ENCODE peak calls at places on chromosomes 4 and X, in six cellular contexts. One of them, this sample, is unnamed.

GRCh38 chr4:40233227-40233626 is 36.4 kb downstream of the RHOH start:
- DNase-seq in HuH-7.5: no peak
- DNase-seq in NCI-H774: no peak
- DNase-seq in Panc1: no peak
- DNase-seq in NCI-H187: no peak
- DNase-seq in activated effector memory CD4-positive, alpha-beta T cell treated with Interleukin-2 at 50 U/mL for 16 hours: no peak
- DNase-seq in this sample: no peak

GRCh38 chrX:55754861-55755294 is 37.3 kb downstream of the RRAGB start:
- DNase-seq in HuH-7.5: no peak
- DNase-seq in NCI-H187: no peak
- DNase-seq in NCI-H774: no peak
- DNase-seq in activated effector memory CD4-positive, alpha-beta T cell treated with Interleukin-2 at 50 U/mL for 16 hours: no peak
- DNase-seq in Panc1: no peak
- DNase-seq in this sample: no peak

GRCh38 chrX:113274801-113275200 is 434.2 kb upstream of the AMOT start:
- DNase-seq in NCI-H774: no peak
- DNase-seq in Panc1: no peak
- DNase-seq in HuH-7.5: no peak
- DNase-seq in activated effector memory CD4-positive, alpha-beta T cell treated with Interleukin-2 at 50 U/mL for 16 hours: no peak
- DNase-seq in NCI-H187: no peak
- DNase-seq in this sample: no peak

GRCh38 chr4:47155907-47156306 is 124.5 kb downstream of the GABRB1 start:
- DNase-seq in NCI-H774: no peak
- DNase-seq in HuH-7.5: no peak
- DNase-seq in Panc1: no peak
- DNase-seq in activated effector memory CD4-positive, alpha-beta T cell treated with Interleukin-2 at 50 U/mL for 16 hours: no peak
- DNase-seq in NCI-H187: no peak
- DNase-seq in this sample: no peak

GRCh38 chrX:154730271-154730883 is 20.5 kb downstream of the GAB3 start:
- DNase-seq in HuH-7.5: no peak
- DNase-seq in activated effector memory CD4-positive, alpha-beta T cell treated with Interleukin-2 at 50 U/mL for 16 hours: no peak
- DNase-seq in NCI-H187: no peak
- DNase-seq in NCI-H774: no peak
- DNase-seq in Panc1: no peak
- DNase-seq in this sample: peak

GRCh38 chr4:13483142-13484044 is 747 bp downstream of the RAB28 start:
- DNase-seq in Panc1: no peak
- DNase-seq in NCI-H187: peak
- DNase-seq in HuH-7.5: peak
- DNase-seq in NCI-H774: peak
- DNase-seq in activated effector memory CD4-positive, alpha-beta T cell treated with Interleukin-2 at 50 U/mL for 16 hours: peak
- DNase-seq in this sample: peak

GRCh38 chr4:106277140-106277680 is 38.8 kb downstream of the TBCK start:
- DNase-seq in activated effector memory CD4-positive, alpha-beta T cell treated with Interleukin-2 at 50 U/mL for 16 hours: no peak
- DNase-seq in NCI-H774: no peak
- DNase-seq in Panc1: no peak
- DNase-seq in NCI-H187: no peak
- DNase-seq in HuH-7.5: no peak
- DNase-seq in this sample: no peak

GRCh38 chr4:117137143-117137542 is 51.8 kb upstream of the TRAM1L1 start:
- DNase-seq in NCI-H774: no peak
- DNase-seq in Panc1: peak
- DNase-seq in HuH-7.5: no peak
- DNase-seq in activated effector memory CD4-positive, alpha-beta T cell treated with Interleukin-2 at 50 U/mL for 16 hours: no peak
- DNase-seq in NCI-H187: no peak
- DNase-seq in this sample: no peak

GRCh38 chr4:21181716-21182115 is 481.5 kb downstream of the PACRGL start:
- DNase-seq in activated effector memory CD4-positive, alpha-beta T cell treated with Interleukin-2 at 50 U/mL for 16 hours: no peak
- DNase-seq in NCI-H187: no peak
- DNase-seq in HuH-7.5: no peak
- DNase-seq in NCI-H774: no peak
- DNase-seq in Panc1: no peak
- DNase-seq in this sample: no peak

GRCh38 chr4:78092850-78093249 is 35.7 kb downstream of the FRAS1 start:
- DNase-seq in NCI-H187: no peak
- DNase-seq in HuH-7.5: no peak
- DNase-seq in activated effector memory CD4-positive, alpha-beta T cell treated with Interleukin-2 at 50 U/mL for 16 hours: no peak
- DNase-seq in NCI-H774: no peak
- DNase-seq in Panc1: no peak
- DNase-seq in this sample: no peak

GRCh38 chrX:368811-369562 is 17.7 kb downstream of the PPP2R3B start:
- DNase-seq in HuH-7.5: peak
- DNase-seq in NCI-H774: no peak
- DNase-seq in NCI-H187: no peak
- DNase-seq in Panc1: no peak
- DNase-seq in activated effector memory CD4-positive, alpha-beta T cell treated with Interleukin-2 at 50 U/mL for 16 hours: no peak
- DNase-seq in this sample: no peak

GRCh38 chrX:40148439-40149285 is 50.9 kb upstream of the BCOR start:
- DNase-seq in HuH-7.5: no peak
- DNase-seq in Panc1: no peak
- DNase-seq in activated effector memory CD4-positive, alpha-beta T cell treated with Interleukin-2 at 50 U/mL for 16 hours: no peak
- DNase-seq in NCI-H774: no peak
- DNase-seq in NCI-H187: no peak
- DNase-seq in this sample: no peak

GRCh38 chr4:127782275-127783025 is at the start of gene HSPA4L:
- DNase-seq in activated effector memory CD4-positive, alpha-beta T cell treated with Interleukin-2 at 50 U/mL for 16 hours: no peak
- DNase-seq in HuH-7.5: peak
- DNase-seq in NCI-H187: no peak
- DNase-seq in NCI-H774: no peak
- DNase-seq in Panc1: peak
- DNase-seq in this sample: peak

GRCh38 chr4:164734476-164734875 is 19.5 kb upstream of the SMIM31 start:
- DNase-seq in activated effector memory CD4-positive, alpha-beta T cell treated with Interleukin-2 at 50 U/mL for 16 hours: no peak
- DNase-seq in NCI-H187: no peak
- DNase-seq in Panc1: no peak
- DNase-seq in NCI-H774: no peak
- DNase-seq in HuH-7.5: no peak
- DNase-seq in this sample: no peak

GRCh38 chrX:65712005-65712861 is 44.8 kb downstream of the MSN start:
- DNase-seq in activated effector memory CD4-positive, alpha-beta T cell treated with Interleukin-2 at 50 U/mL for 16 hours: no peak
- DNase-seq in HuH-7.5: no peak
- DNase-seq in NCI-H774: no peak
- DNase-seq in NCI-H187: no peak
- DNase-seq in Panc1: no peak
- DNase-seq in this sample: no peak

GRCh38 chr4:86939123-86939522 is 4.3 kb downstream of the AFF1 start:
- DNase-seq in NCI-H187: no peak
- DNase-seq in NCI-H774: no peak
- DNase-seq in HuH-7.5: no peak
- DNase-seq in activated effector memory CD4-positive, alpha-beta T cell treated with Interleukin-2 at 50 U/mL for 16 hours: no peak
- DNase-seq in Panc1: no peak
- DNase-seq in this sample: no peak

GRCh38 chr4:10478621-10479020 is 21.4 kb upstream of the ZNF518B start:
- DNase-seq in NCI-H187: no peak
- DNase-seq in HuH-7.5: no peak
- DNase-seq in Panc1: no peak
- DNase-seq in NCI-H774: no peak
- DNase-seq in activated effector memory CD4-positive, alpha-beta T cell treated with Interleukin-2 at 50 U/mL for 16 hours: no peak
- DNase-seq in this sample: no peak

GRCh38 chr4:155582971-155583437 is 83.6 kb upstream of the GUCY1A1 start:
- DNase-seq in HuH-7.5: peak
- DNase-seq in activated effector memory CD4-positive, alpha-beta T cell treated with Interleukin-2 at 50 U/mL for 16 hours: no peak
- DNase-seq in Panc1: no peak
- DNase-seq in NCI-H774: peak
- DNase-seq in NCI-H187: no peak
- DNase-seq in this sample: no peak

GRCh38 chr4:28868831-28869230 is 1851.3 kb upstream of the PCDH7 start:
- DNase-seq in NCI-H187: no peak
- DNase-seq in NCI-H774: no peak
- DNase-seq in activated effector memory CD4-positive, alpha-beta T cell treated with Interleukin-2 at 50 U/mL for 16 hours: no peak
- DNase-seq in Panc1: no peak
- DNase-seq in HuH-7.5: no peak
- DNase-seq in this sample: no peak

GRCh38 chrX:68878977-68879376 is 50.2 kb downstream of the EFNB1 start:
- DNase-seq in NCI-H187: no peak
- DNase-seq in HuH-7.5: no peak
- DNase-seq in NCI-H774: no peak
- DNase-seq in activated effector memory CD4-positive, alpha-beta T cell treated with Interleukin-2 at 50 U/mL for 16 hours: no peak
- DNase-seq in Panc1: no peak
- DNase-seq in this sample: no peak

GRCh38 chrX:2504706-2505332 is 4.0 kb upstream of the DHRSX start:
- DNase-seq in HuH-7.5: no peak
- DNase-seq in NCI-H187: no peak
- DNase-seq in activated effector memory CD4-positive, alpha-beta T cell treated with Interleukin-2 at 50 U/mL for 16 hours: no peak
- DNase-seq in NCI-H774: no peak
- DNase-seq in Panc1: no peak
- DNase-seq in this sample: no peak

GRCh38 chr4:150789864-150790263 is 207.9 kb downstream of the MAB21L2 start:
- DNase-seq in activated effector memory CD4-positive, alpha-beta T cell treated with Interleukin-2 at 50 U/mL for 16 hours: no peak
- DNase-seq in NCI-H187: no peak
- DNase-seq in NCI-H774: no peak
- DNase-seq in HuH-7.5: no peak
- DNase-seq in Panc1: no peak
- DNase-seq in this sample: no peak

GRCh38 chr4:176789955-176790354 is 2.8 kb downstream of the VEGFC start:
- DNase-seq in HuH-7.5: peak
- DNase-seq in NCI-H187: no peak
- DNase-seq in NCI-H774: no peak
- DNase-seq in activated effector memory CD4-positive, alpha-beta T cell treated with Interleukin-2 at 50 U/mL for 16 hours: no peak
- DNase-seq in Panc1: no peak
- DNase-seq in this sample: no peak

GRCh38 chr4:74768857-74769525 is 25.3 kb downstream of the BTC start:
- DNase-seq in HuH-7.5: peak
- DNase-seq in activated effector memory CD4-positive, alpha-beta T cell treated with Interleukin-2 at 50 U/mL for 16 hours: no peak
- DNase-seq in NCI-H187: no peak
- DNase-seq in Panc1: no peak
- DNase-seq in NCI-H774: no peak
- DNase-seq in this sample: no peak

GRCh38 chr4:73867783-73868182 is 1.4 kb upstream of the CXCL1 start:
- DNase-seq in activated effector memory CD4-positive, alpha-beta T cell treated with Interleukin-2 at 50 U/mL for 16 hours: no peak
- DNase-seq in NCI-H187: no peak
- DNase-seq in NCI-H774: no peak
- DNase-seq in HuH-7.5: no peak
- DNase-seq in Panc1: no peak
- DNase-seq in this sample: no peak

GRCh38 chrX:100979881-100980607 is 10.5 kb downstream of the ARL13A start:
- DNase-seq in NCI-H187: no peak
- DNase-seq in HuH-7.5: no peak
- DNase-seq in activated effector memory CD4-positive, alpha-beta T cell treated with Interleukin-2 at 50 U/mL for 16 hours: no peak
- DNase-seq in NCI-H774: no peak
- DNase-seq in Panc1: no peak
- DNase-seq in this sample: no peak

GRCh38 chr4:183171484-183172267 is 72.6 kb downstream of the WWC2 start:
- DNase-seq in activated effector memory CD4-positive, alpha-beta T cell treated with Interleukin-2 at 50 U/mL for 16 hours: no peak
- DNase-seq in NCI-H774: no peak
- DNase-seq in Panc1: no peak
- DNase-seq in NCI-H187: no peak
- DNase-seq in HuH-7.5: no peak
- DNase-seq in this sample: no peak

GRCh38 chr4:123163501-123163900 is 233.1 kb upstream of the SPRY1 start:
- DNase-seq in NCI-H774: no peak
- DNase-seq in activated effector memory CD4-positive, alpha-beta T cell treated with Interleukin-2 at 50 U/mL for 16 hours: no peak
- DNase-seq in NCI-H187: no peak
- DNase-seq in Panc1: no peak
- DNase-seq in HuH-7.5: no peak
- DNase-seq in this sample: no peak

GRCh38 chrX:69151898-69152297 is 13.4 kb downstream of the PJA1 start:
- DNase-seq in NCI-H187: no peak
- DNase-seq in Panc1: no peak
- DNase-seq in HuH-7.5: no peak
- DNase-seq in NCI-H774: no peak
- DNase-seq in activated effector memory CD4-positive, alpha-beta T cell treated with Interleukin-2 at 50 U/mL for 16 hours: no peak
- DNase-seq in this sample: no peak

GRCh38 chr4:137981277-137981676 is 260.9 kb downstream of the SLC7A11 start:
- DNase-seq in HuH-7.5: no peak
- DNase-seq in Panc1: no peak
- DNase-seq in activated effector memory CD4-positive, alpha-beta T cell treated with Interleukin-2 at 50 U/mL for 16 hours: no peak
- DNase-seq in NCI-H187: no peak
- DNase-seq in NCI-H774: no peak
- DNase-seq in this sample: no peak

GRCh38 chr4:142142403-142142802 is 506.0 kb downstream of the IL15 start:
- DNase-seq in NCI-H187: no peak
- DNase-seq in activated effector memory CD4-positive, alpha-beta T cell treated with Interleukin-2 at 50 U/mL for 16 hours: no peak
- DNase-seq in NCI-H774: no peak
- DNase-seq in Panc1: no peak
- DNase-seq in HuH-7.5: no peak
- DNase-seq in this sample: no peak

GRCh38 chr4:14726441-14727405 is 275.6 kb upstream of the CPEB2 start:
- DNase-seq in activated effector memory CD4-positive, alpha-beta T cell treated with Interleukin-2 at 50 U/mL for 16 hours: no peak
- DNase-seq in HuH-7.5: no peak
- DNase-seq in NCI-H774: peak
- DNase-seq in Panc1: no peak
- DNase-seq in NCI-H187: peak
- DNase-seq in this sample: no peak

GRCh38 chr4:11367371-11367770 is 61.3 kb downstream of the HS3ST1 start:
- DNase-seq in HuH-7.5: peak
- DNase-seq in NCI-H187: peak
- DNase-seq in NCI-H774: no peak
- DNase-seq in activated effector memory CD4-positive, alpha-beta T cell treated with Interleukin-2 at 50 U/mL for 16 hours: no peak
- DNase-seq in Panc1: no peak
- DNase-seq in this sample: peak